ENCODE peak calls at places on chromosomes 3 and 15, in five cellular contexts. F is iPS DF 19.7, U is NCI-H2029, K is cardiac muscle cell, P is HS-27A. N is an unnamed sample.

GRCh38 chr3:31106912-31107311 is 212.5 kb upstream of the GADL1 start:
- DNase-seq in F (no peak), U (no peak), K (no peak), P (no peak), N (no peak)

GRCh38 chr15:62770111-62770660 is 272.4 kb upstream of the TPM1 start:
- DNase-seq in F (no peak), U (no peak), K (no peak), P (no peak), N (no peak)

GRCh38 chr3:29694783-29695182 is 413.9 kb downstream of the RBMS3 start:
- DNase-seq in F (peak), U (no peak), K (peak), P (peak), N (no peak)

GRCh38 chr3:54127499-54128056 is 5.2 kb downstream of the CACNA2D3 start:
- DNase-seq in F (no peak), U (no peak), K (no peak), P (no peak), N (no peak)

GRCh38 chr15:69297642-69298353 is 914 bp upstream of the PAQR5 start:
- DNase-seq in F (no peak), U (no peak), K (no peak), P (no peak), N (no peak)

GRCh38 chr15:83356516-83357399 is 72.3 kb upstream of the BNC1 start:
- DNase-seq in F (no peak), U (no peak), K (no peak), P (no peak), N (no peak)

GRCh38 chr3:54146383-54147239 is 24.3 kb downstream of the CACNA2D3 start:
- DNase-seq in F (no peak), U (no peak), K (peak), P (no peak), N (peak)

GRCh38 chr15:90192961-90193786 is 8.0 kb upstream of the SEMA4B start:
- DNase-seq in F (no peak), U (no peak), K (no peak), P (no peak), N (peak)

GRCh38 chr3:4426782-4427344 is 40.2 kb downstream of the SUMF1 start:
- DNase-seq in F (no peak), U (no peak), K (peak), P (no peak), N (no peak)

GRCh38 chr3:59084598-59084997 is 34.8 kb upstream of the CFAP20DC start:
- DNase-seq in F (no peak), U (no peak), K (no peak), P (no peak), N (no peak)

GRCh38 chr15:74843891-74844299 is 939 bp upstream of the ULK3 start:
- DNase-seq in F (no peak), U (no peak), K (no peak), P (no peak), N (no peak)

GRCh38 chr3:15438988-15439387 is 11.6 kb downstream of the EAF1 start:
- DNase-seq in F (no peak), U (no peak), K (no peak), P (no peak), N (no peak)

GRCh38 chr15:74430510-74430951 is 3.2 kb downstream of the SEMA7A start:
- DNase-seq in F (no peak), U (no peak), K (no peak), P (no peak), N (no peak)

GRCh38 chr15:42065008-42065407 is 29.4 kb downstream of the PLA2G4D start:
- DNase-seq in F (no peak), U (peak), K (no peak), P (no peak), N (no peak)

GRCh38 chr3:14602804-14603644 is 48.5 kb upstream of the CCDC174 start:
- DNase-seq in F (no peak), U (no peak), K (peak), P (no peak), N (no peak)

GRCh38 chr3:156620260-156620659 is 54.1 kb upstream of the TIPARP start:
- DNase-seq in F (no peak), U (peak), K (no peak), P (no peak), N (no peak)

GRCh38 chr15:36428102-36428845 is 151.2 kb upstream of the CDIN1 start:
- DNase-seq in F (peak), U (no peak), K (no peak), P (peak), N (no peak)

GRCh38 chr3:53269888-53270880 is 14.4 kb upstream of the TKT start:
- DNase-seq in F (peak), U (peak), K (peak), P (peak), N (peak)

GRCh38 chr3:108091498-108092259 is 848 bp upstream of the CD47 start:
- DNase-seq in F (no peak), U (no peak), K (no peak), P (no peak), N (peak)

GRCh38 chr15:40150163-40150925 is 10.5 kb upstream of the BUB1B start:
- DNase-seq in F (no peak), U (peak), K (no peak), P (peak), N (no peak)

GRCh38 chr3:163159306-163159705 is 1662.7 kb downstream of the OTOL1 start:
- DNase-seq in F (no peak), U (no peak), K (no peak), P (no peak), N (no peak)

GRCh38 chr3:55521086-55522060 is 34.3 kb upstream of the WNT5A start:
- DNase-seq in F (no peak), U (no peak), K (no peak), P (no peak), N (no peak)

GRCh38 chr3:56494679-56495322 is 26.5 kb upstream of the ERC2 start:
- DNase-seq in F (peak), U (peak), K (peak), P (peak), N (no peak)

GRCh38 chr3:171187706-171188290 is 161.3 kb upstream of the SLC2A2 start:
- DNase-seq in F (no peak), U (no peak), K (peak), P (no peak), N (no peak)